ENCODE peak calls at places on chromosomes 2 and 18, in six cellular contexts. S, M, R, V, F and W are unnamed samples.

GRCh38 chr2:175414872-175415487 is 233.5 kb upstream of the ATP5MC3 start:
- DNase-seq in M (peak), R (peak), S (peak), F (peak), V (peak), W (peak)

GRCh38 chr18:61034581-61034980 is 298.6 kb upstream of the CDH20 start:
- DNase-seq in S (no peak), F (no peak), V (no peak), R (no peak), M (no peak), W (no peak)

GRCh38 chr2:196204991-196205766 is 33.8 kb upstream of the STK17B start:
- DNase-seq in V (peak), S (no peak), R (no peak), F (no peak), M (no peak), W (no peak)

GRCh38 chr2:186379052-186379451 is 107.0 kb upstream of the ZC3H15 start:
- DNase-seq in F (peak), R (no peak), V (no peak), S (peak), M (no peak), W (no peak)

GRCh38 chr18:76957384-76958355 is 135.3 kb downstream of the ZNF236 start:
- DNase-seq in M (no peak), F (no peak), S (no peak), V (no peak), R (no peak), W (no peak)

GRCh38 chr2:39570614-39571013 is 95.1 kb upstream of the TMEM178A start:
- DNase-seq in R (no peak), S (no peak), M (no peak), V (no peak), F (no peak), W (no peak)

GRCh38 chr2:216799873-216800421 is 59.9 kb downstream of the TNP1 start:
- DNase-seq in V (peak), F (no peak), S (peak), M (no peak), R (no peak), W (no peak)

GRCh38 chr2:13858626-13859025 is 773.9 kb upstream of the LRATD1 start:
- DNase-seq in S (peak), F (no peak), V (no peak), R (peak), M (no peak), W (no peak)

GRCh38 chr18:79400591-79401381 is 5.1 kb downstream of the NFATC1 start:
- DNase-seq in V (no peak), M (no peak), S (no peak), R (no peak), F (no peak), W (no peak)

GRCh38 chr18:41870191-41870590 is 84.8 kb upstream of the PIK3C3 start:
- DNase-seq in S (no peak), F (no peak), V (no peak), M (no peak), R (no peak), W (no peak)

GRCh38 chr2:8573234-8573941 is 108.5 kb upstream of the ID2 start:
- DNase-seq in M (peak), V (no peak), F (peak), R (peak), S (no peak), W (no peak)

GRCh38 chr2:70089946-70090523 is 2.8 kb downstream of the PCBP1 start:
- DNase-seq in R (peak), V (no peak), F (no peak), S (no peak), M (no peak), W (no peak)

GRCh38 chr18:35641467-35641866 is 59.9 kb downstream of the GALNT1 start:
- DNase-seq in R (no peak), F (no peak), V (no peak), M (no peak), S (no peak), W (no peak)

GRCh38 chr18:36544036-36544725 is 246.7 kb downstream of the FHOD3 start:
- DNase-seq in F (no peak), V (no peak), M (no peak), S (no peak), R (no peak), W (no peak)

GRCh38 chr2:53751728-53752127 is 15.9 kb upstream of the CHAC2 start:
- DNase-seq in S (peak), V (peak), R (no peak), F (no peak), M (no peak), W (no peak)

GRCh38 chr18:24018299-24018910 is 3.9 kb downstream of the TTC39C start:
- DNase-seq in R (no peak), V (no peak), S (no peak), F (no peak), M (no peak), W (no peak)
- H3K23ac ChIP-seq in R (no peak), V (no peak), S (no peak), F (no peak), M (no peak), W (no peak)

GRCh38 chr2:234960091-234961088 is 8.6 kb downstream of the SH3BP4 start:
- DNase-seq in R (no peak), V (peak), S (no peak), F (peak), M (no peak), W (no peak)

GRCh38 chr2:234958746-234959395 is 7.1 kb downstream of the SH3BP4 start:
- DNase-seq in F (no peak), S (no peak), V (peak), R (no peak), M (no peak), W (no peak)

GRCh38 chr2:234957533-234958135 is 5.8 kb downstream of the SH3BP4 start:
- DNase-seq in R (no peak), F (no peak), V (no peak), S (peak), M (no peak), W (no peak)

GRCh38 chr2:234955971-234956509 is 4.2 kb downstream of the SH3BP4 start:
- DNase-seq in S (no peak), R (peak), V (no peak), F (peak), M (no peak), W (no peak)

GRCh38 chr2:234958311-234958710 is 6.5 kb downstream of the SH3BP4 start:
- DNase-seq in S (no peak), R (no peak), V (no peak), M (no peak), F (no peak), W (no peak)
- H3K4me3 ChIP-seq in S (no peak), R (no peak), V (no peak), M (no peak), F (no peak), W (no peak)

GRCh38 chr2:65129613-65130439 is at the start of gene RAB1A:
- DNase-seq in M (peak), F (peak), S (peak), R (peak), V (peak), W (peak)
- H2BK5ac ChIP-seq in M (peak), F (peak), S (peak), R (peak), V (peak), W (peak)

GRCh38 chr2:26034597-26035067 is 748 bp downstream of the RAB10 start:
- DNase-seq in V (peak), M (no peak), R (peak), S (peak), F (no peak), W (no peak)
- H3K23ac ChIP-seq in V (peak), M (no peak), R (peak), S (peak), F (peak), W (peak)

GRCh38 chr2:17547737-17548136 is 7.2 kb downstream of the VSNL1 start:
- DNase-seq in V (no peak), F (no peak), M (no peak), R (no peak), S (no peak), W (no peak)
- H3K4me3 ChIP-seq in V (no peak), F (no peak), M (no peak), R (no peak), S (no peak), W (no peak)

GRCh38 chr2:44136186-44136585 is 32.5 kb upstream of the PPM1B start:
- DNase-seq in S (peak), M (no peak), R (peak), F (peak), V (peak), W (no peak)

GRCh38 chr2:44135771-44136170 is 32.9 kb upstream of the PPM1B start:
- DNase-seq in S (peak), R (peak), V (peak), F (peak), M (no peak), W (no peak)

GRCh38 chr2:44135307-44135706 is 33.4 kb upstream of the PPM1B start:
- DNase-seq in V (no peak), R (peak), S (no peak), M (no peak), F (no peak), W (no peak)

GRCh38 chr2:44137872-44138551 is 30.7 kb upstream of the PPM1B start:
- DNase-seq in R (peak), M (no peak), F (peak), S (no peak), V (no peak), W (no peak)

GRCh38 chr2:44137048-44137447 is 31.6 kb upstream of the PPM1B start:
- DNase-seq in V (no peak), R (no peak), M (no peak), S (no peak), F (peak), W (no peak)
- H2BK5ac ChIP-seq in V (no peak), R (no peak), M (peak), S (peak), F (no peak), W (no peak)